ENCODE peak calls at places on chromosome 22, in seven cellular contexts. E is WTC11, B is hepatocyte, Q is T1000, H is left ventricle myocardium inferior, C is Calu3, Z is MM.1S. X is an unnamed sample.

GRCh38 chr22:24947881-24948280 is 1.4 kb upstream of the LHFPL7 start:
- DNase-seq in C (no peak), Z (no peak), H (no peak), B (no peak), Q (no peak), E (no peak), X (no peak)

GRCh38 chr22:22614065-22614464 is 30.3 kb upstream of the GGTLC2 start:
- DNase-seq in B (no peak), Q (no peak), H (no peak), E (no peak), Z (no peak), C (no peak), X (no peak)

GRCh38 chr22:49237703-49238102 is 590.0 kb downstream of the BRD1 start:
- DNase-seq in H (no peak), C (no peak), Q (no peak), E (no peak), B (no peak), Z (no peak), X (no peak)

GRCh38 chr22:25386538-25386884 is 167.1 kb downstream of the CRYBB2 start:
- DNase-seq in E (no peak), Z (no peak), C (no peak), H (no peak), Q (no peak), B (no peak), X (no peak)

GRCh38 chr22:46329616-46330015 is 5.9 kb upstream of the TRMU start:
- DNase-seq in E (no peak), H (no peak), C (no peak), Q (no peak), B (no peak), Z (no peak), X (no peak)

GRCh38 chr22:41334215-41334614 is 32.9 kb downstream of the ZC3H7B start:
- DNase-seq in C (no peak), H (no peak), B (no peak), Q (no peak), Z (no peak), E (no peak), X (no peak)

GRCh38 chr22:48827904-48828555 is 999.6 kb downstream of the BRD1 start:
- DNase-seq in B (no peak), E (no peak), Z (no peak), C (no peak), H (no peak), Q (no peak), X (no peak)

GRCh38 chr22:46352691-46353386 is 17.3 kb downstream of the TRMU start:
- DNase-seq in H (peak; percentile 73), Q (no peak), C (peak; percentile 75), E (no peak), B (peak; percentile 58), Z (no peak), X (no peak)

GRCh38 chr22:50304528-50305392 is 2.7 kb downstream of the PLXNB2 start:
- DNase-seq in Q (no peak), C (peak; percentile 47), E (no peak), H (no peak), Z (no peak), B (peak; percentile 48), X (peak; percentile 44)

GRCh38 chr22:23181763-23182288 is 1.5 kb downstream of the BCR start:
- DNase-seq in H (no peak), C (peak; percentile 13), E (no peak), Q (no peak), B (no peak), Z (peak; percentile 34), X (no peak)

GRCh38 chr22:19503367-19503766 is 20.8 kb downstream of the CLDN5 start:
- DNase-seq in B (no peak), E (no peak), Q (no peak), H (no peak), C (no peak), Z (no peak), X (no peak)